ENCODE peak calls at places on chromosomes 7 and 10, in seven cellular contexts. One of them, this sample, is unnamed.

GRCh38 chr10:131868436-131868835 is 32.4 kb upstream of the PPP2R2D start:
- DNase-seq in activated CD4-positive, alpha-beta T cell treated with anti-CD3 and anti-CD28 coated beads, Interleukin-2, amount 10 ng/mL, durations not matched to agents 7 days and 5 days: no peak
- DNase-seq in H54: no peak
- DNase-seq in NCI-H1694 treated with DMSO at 0.1 percent for 48 hours: no peak
- DNase-seq in posterior cingulate gyrus: no peak
- DNase-seq in ACHN: no peak
- DNase-seq in activated naive CD4-positive, alpha-beta T cell treated with Interleukin-2 at 50 U/mL for 16 hours: no peak
- DNase-seq in this sample: no peak

GRCh38 chr10:79133386-79133785 is 64.6 kb downstream of the ZMIZ1 start:
- DNase-seq in posterior cingulate gyrus: no peak
- DNase-seq in activated naive CD4-positive, alpha-beta T cell treated with Interleukin-2 at 50 U/mL for 16 hours: no peak
- DNase-seq in NCI-H1694 treated with DMSO at 0.1 percent for 48 hours: no peak
- DNase-seq in ACHN: no peak
- DNase-seq in H54: no peak
- DNase-seq in activated CD4-positive, alpha-beta T cell treated with anti-CD3 and anti-CD28 coated beads, Interleukin-2, amount 10 ng/mL, durations not matched to agents 7 days and 5 days: no peak
- DNase-seq in this sample: no peak

GRCh38 chr10:76202777-76203176 is 771.4 kb downstream of the LRMDA start:
- DNase-seq in H54: no peak
- DNase-seq in activated CD4-positive, alpha-beta T cell treated with anti-CD3 and anti-CD28 coated beads, Interleukin-2, amount 10 ng/mL, durations not matched to agents 7 days and 5 days: no peak
- DNase-seq in activated naive CD4-positive, alpha-beta T cell treated with Interleukin-2 at 50 U/mL for 16 hours: no peak
- DNase-seq in posterior cingulate gyrus: no peak
- DNase-seq in ACHN: no peak
- DNase-seq in NCI-H1694 treated with DMSO at 0.1 percent for 48 hours: no peak
- DNase-seq in this sample: no peak

GRCh38 chr7:72069263-72069662 is 342.9 kb downstream of the CALN1 start:
- DNase-seq in posterior cingulate gyrus: no peak
- DNase-seq in activated naive CD4-positive, alpha-beta T cell treated with Interleukin-2 at 50 U/mL for 16 hours: no peak
- DNase-seq in NCI-H1694 treated with DMSO at 0.1 percent for 48 hours: no peak
- DNase-seq in activated CD4-positive, alpha-beta T cell treated with anti-CD3 and anti-CD28 coated beads, Interleukin-2, amount 10 ng/mL, durations not matched to agents 7 days and 5 days: no peak
- DNase-seq in H54: no peak
- DNase-seq in ACHN: no peak
- DNase-seq in this sample: no peak

GRCh38 chr7:14892961-14893360 is 9.6 kb downstream of the DGKB start:
- DNase-seq in activated naive CD4-positive, alpha-beta T cell treated with Interleukin-2 at 50 U/mL for 16 hours: no peak
- DNase-seq in NCI-H1694 treated with DMSO at 0.1 percent for 48 hours: no peak
- DNase-seq in posterior cingulate gyrus: no peak
- DNase-seq in H54: no peak
- DNase-seq in ACHN: no peak
- DNase-seq in activated CD4-positive, alpha-beta T cell treated with anti-CD3 and anti-CD28 coated beads, Interleukin-2, amount 10 ng/mL, durations not matched to agents 7 days and 5 days: no peak
- DNase-seq in this sample: no peak

GRCh38 chr7:82542665-82543064 is 99.1 kb upstream of the CACNA2D1 start:
- DNase-seq in NCI-H1694 treated with DMSO at 0.1 percent for 48 hours: no peak
- DNase-seq in activated CD4-positive, alpha-beta T cell treated with anti-CD3 and anti-CD28 coated beads, Interleukin-2, amount 10 ng/mL, durations not matched to agents 7 days and 5 days: no peak
- DNase-seq in ACHN: no peak
- DNase-seq in posterior cingulate gyrus: no peak
- DNase-seq in H54: no peak
- DNase-seq in activated naive CD4-positive, alpha-beta T cell treated with Interleukin-2 at 50 U/mL for 16 hours: no peak
- DNase-seq in this sample: peak

GRCh38 chr7:100431286-100431735 is 1.7 kb downstream of the MEPCE start:
- DNase-seq in H54: no peak
- DNase-seq in NCI-H1694 treated with DMSO at 0.1 percent for 48 hours: no peak
- DNase-seq in activated CD4-positive, alpha-beta T cell treated with anti-CD3 and anti-CD28 coated beads, Interleukin-2, amount 10 ng/mL, durations not matched to agents 7 days and 5 days: no peak
- DNase-seq in ACHN: no peak
- DNase-seq in activated naive CD4-positive, alpha-beta T cell treated with Interleukin-2 at 50 U/mL for 16 hours: no peak
- DNase-seq in posterior cingulate gyrus: no peak
- DNase-seq in this sample: no peak

GRCh38 chr10:114868801-114869200 is 47.2 kb downstream of the FHIP2A start:
- DNase-seq in ACHN: no peak
- DNase-seq in posterior cingulate gyrus: no peak
- DNase-seq in activated CD4-positive, alpha-beta T cell treated with anti-CD3 and anti-CD28 coated beads, Interleukin-2, amount 10 ng/mL, durations not matched to agents 7 days and 5 days: no peak
- DNase-seq in activated naive CD4-positive, alpha-beta T cell treated with Interleukin-2 at 50 U/mL for 16 hours: no peak
- DNase-seq in H54: no peak
- DNase-seq in NCI-H1694 treated with DMSO at 0.1 percent for 48 hours: no peak
- DNase-seq in this sample: no peak

GRCh38 chr10:133442967-133443924 is 10.5 kb upstream of the SCART1 start:
- DNase-seq in H54: no peak
- DNase-seq in ACHN: no peak
- DNase-seq in activated naive CD4-positive, alpha-beta T cell treated with Interleukin-2 at 50 U/mL for 16 hours: no peak
- DNase-seq in NCI-H1694 treated with DMSO at 0.1 percent for 48 hours: no peak
- DNase-seq in activated CD4-positive, alpha-beta T cell treated with anti-CD3 and anti-CD28 coated beads, Interleukin-2, amount 10 ng/mL, durations not matched to agents 7 days and 5 days: no peak
- DNase-seq in posterior cingulate gyrus: no peak
- DNase-seq in this sample: no peak

GRCh38 chr10:27464993-27465392 is 39.1 kb upstream of the RAB18 start:
- DNase-seq in posterior cingulate gyrus: no peak
- DNase-seq in activated naive CD4-positive, alpha-beta T cell treated with Interleukin-2 at 50 U/mL for 16 hours: no peak
- DNase-seq in H54: no peak
- DNase-seq in ACHN: no peak
- DNase-seq in NCI-H1694 treated with DMSO at 0.1 percent for 48 hours: no peak
- DNase-seq in activated CD4-positive, alpha-beta T cell treated with anti-CD3 and anti-CD28 coated beads, Interleukin-2, amount 10 ng/mL, durations not matched to agents 7 days and 5 days: peak
- DNase-seq in this sample: no peak

GRCh38 chr7:86939197-86939814 is 120.1 kb downstream of the ELAPOR2 start:
- DNase-seq in NCI-H1694 treated with DMSO at 0.1 percent for 48 hours: peak
- DNase-seq in activated CD4-positive, alpha-beta T cell treated with anti-CD3 and anti-CD28 coated beads, Interleukin-2, amount 10 ng/mL, durations not matched to agents 7 days and 5 days: peak
- DNase-seq in activated naive CD4-positive, alpha-beta T cell treated with Interleukin-2 at 50 U/mL for 16 hours: peak
- DNase-seq in H54: no peak
- DNase-seq in ACHN: peak
- DNase-seq in posterior cingulate gyrus: no peak
- DNase-seq in this sample: peak

GRCh38 chr7:43642897-43643630 is 60.2 kb downstream of the STK17A start:
- DNase-seq in posterior cingulate gyrus: no peak
- DNase-seq in ACHN: no peak
- DNase-seq in NCI-H1694 treated with DMSO at 0.1 percent for 48 hours: no peak
- DNase-seq in H54: no peak
- DNase-seq in activated CD4-positive, alpha-beta T cell treated with anti-CD3 and anti-CD28 coated beads, Interleukin-2, amount 10 ng/mL, durations not matched to agents 7 days and 5 days: no peak
- DNase-seq in activated naive CD4-positive, alpha-beta T cell treated with Interleukin-2 at 50 U/mL for 16 hours: no peak
- DNase-seq in this sample: no peak

GRCh38 chr10:50972591-50972990 is 87.2 kb upstream of the A1CF start:
- DNase-seq in ACHN: peak
- DNase-seq in activated naive CD4-positive, alpha-beta T cell treated with Interleukin-2 at 50 U/mL for 16 hours: no peak
- DNase-seq in posterior cingulate gyrus: no peak
- DNase-seq in H54: no peak
- DNase-seq in activated CD4-positive, alpha-beta T cell treated with anti-CD3 and anti-CD28 coated beads, Interleukin-2, amount 10 ng/mL, durations not matched to agents 7 days and 5 days: no peak
- DNase-seq in NCI-H1694 treated with DMSO at 0.1 percent for 48 hours: no peak
- DNase-seq in this sample: peak